ENCODE peak calls at places on chromosomes 1 and 21, in seven cellular contexts. J, I, C, M, N, V and G are unnamed samples.

GRCh38 chr1:112386786-112387346 is 9.1 kb upstream of the CTTNBP2NL start:
- DNase-seq in V (no peak), M (no peak), N (no peak), J (no peak), C (no peak), I (no peak), G (no peak)

GRCh38 chr21:36845070-36845469 is 121.4 kb downstream of the HLCS start:
- DNase-seq in N (no peak), J (no peak), M (no peak), C (no peak), V (no peak), I (no peak), G (no peak)

GRCh38 chr1:150820710-150821521 is 12.9 kb upstream of the CTSK start:
- DNase-seq in N (no peak), V (peak; percentile 35), C (no peak), M (peak; percentile 78), I (no peak), J (no peak), G (peak; percentile 52)

GRCh38 chr1:201008666-201009360 is 14.7 kb downstream of the KIF21B start:
- DNase-seq in I (no peak), N (no peak), V (no peak), M (no peak), J (peak; percentile 57), C (no peak), G (no peak)

GRCh38 chr1:166069390-166069789 is 97.4 kb downstream of the FAM78B start:
- DNase-seq in N (no peak), C (no peak), M (no peak), I (peak; percentile 52), J (peak; percentile 26), V (no peak), G (no peak)

GRCh38 chr21:44869860-44870747 is 3.4 kb downstream of the PTTG1IP start:
- DNase-seq in V (peak; percentile 94), I (no peak), J (peak; percentile 94), C (peak; percentile 64), M (peak; percentile 96), N (no peak), G (peak; percentile 97)

GRCh38 chr1:94544706-94545490 is 3.3 kb upstream of the F3 start:
- DNase-seq in M (peak; percentile 88), C (no peak), V (no peak), N (no peak), J (peak; percentile 71), I (no peak), G (peak; percentile 85)

GRCh38 chr1:155125946-155126493 is 1.7 kb upstream of the EFNA1 start:
- DNase-seq in I (peak; percentile 32), C (peak; percentile 43), M (no peak), N (peak; percentile 70), J (peak; percentile 47), V (peak; percentile 95), G (peak; percentile 52)

GRCh38 chr1:53552146-53552940 is 93.1 kb downstream of the DMRTB1 start:
- DNase-seq in J (no peak), N (peak; percentile 64), I (no peak), M (peak; percentile 35), C (no peak), V (no peak), G (no peak)

GRCh38 chr1:14740466-14740865 is 142.0 kb downstream of the KAZN start:
- DNase-seq in V (no peak), N (no peak), J (no peak), I (no peak), C (peak; percentile 41), M (no peak), G (no peak)
- H3K4ac ChIP-seq in V (no peak overlapping the region), N (no peak overlapping the region), J (no peak overlapping the region), I (no peak overlapping the region), C (no peak overlapping the region), M (peak overlapping the region; percentile 82), G (no peak overlapping the region)

GRCh38 chr1:17723684-17724083 is 31.4 kb upstream of the ACTL8 start:
- DNase-seq in N (no peak), I (no peak), M (no peak), C (no peak), J (no peak), V (no peak), G (no peak)

GRCh38 chr1:17724150-17724549 is 31.0 kb upstream of the ACTL8 start:
- DNase-seq in I (no peak), V (no peak), M (no peak), J (no peak), C (no peak), N (no peak), G (no peak)

GRCh38 chr1:17719874-17720273 is 35.3 kb upstream of the ACTL8 start:
- DNase-seq in C (no peak), V (no peak), J (no peak), N (no peak), M (peak; percentile 37), I (no peak), G (peak; percentile 18)

GRCh38 chr1:17718136-17718535 is 37.0 kb upstream of the ACTL8 start:
- DNase-seq in V (no peak), M (no peak), N (no peak), C (no peak), I (no peak), J (no peak), G (no peak)

DNA sequence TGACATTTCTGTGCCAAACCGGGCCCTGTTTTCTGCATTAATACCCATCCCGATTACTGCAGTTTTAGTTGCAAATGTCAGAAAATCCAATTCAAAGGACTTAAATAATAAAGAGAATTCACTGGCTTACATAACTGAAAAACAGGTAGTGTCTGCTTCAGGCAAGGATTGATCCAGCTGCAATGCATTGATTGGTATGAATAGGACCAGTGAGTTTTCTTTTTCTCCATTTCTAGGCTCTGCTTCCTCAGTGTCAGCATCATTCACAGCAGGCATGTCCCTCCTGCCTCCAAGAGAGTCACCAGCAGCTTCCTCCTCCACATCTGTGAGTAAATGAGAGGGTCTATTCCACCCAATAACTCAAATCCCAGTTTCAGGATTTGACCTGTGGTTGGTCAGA is 33.7 kb upstream of the ACTL8 start:
- DNase-seq in C (no peak), N (no peak), I (no peak), J (no peak), V (no peak), M (no peak), G (no peak)
- H3K4ac ChIP-seq in C (no peak overlapping the region), N (no peak overlapping the region), I (no peak overlapping the region), J (no peak overlapping the region), V (no peak overlapping the region), M (no peak overlapping the region), G (no peak overlapping the region)

DNA sequence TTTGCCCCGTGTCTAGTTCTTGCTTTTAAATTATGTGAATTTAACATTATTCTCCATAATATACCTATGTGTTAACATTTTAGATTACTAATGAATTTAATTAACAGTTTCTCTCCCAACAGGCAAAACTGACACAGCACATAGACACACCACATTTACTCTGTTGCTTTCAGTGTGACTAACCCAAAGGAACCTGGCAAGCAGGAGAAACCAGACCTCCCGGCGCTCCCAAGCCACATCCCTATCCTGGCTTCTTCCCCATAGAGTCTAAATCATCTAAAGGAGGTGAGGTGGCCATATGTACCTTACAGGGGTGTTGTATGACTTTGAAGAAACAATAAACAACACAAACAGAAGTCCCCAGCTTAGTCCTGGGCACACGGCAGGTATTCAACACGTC is 69.2 kb downstream of the CAPZB start:
- DNase-seq in V (no peak), N (no peak), M (no peak), J (no peak), C (no peak), I (no peak), G (no peak)
- H3K4ac ChIP-seq in V (peak overlapping the region; percentile 3), N (no peak overlapping the region), M (no peak overlapping the region), J (no peak overlapping the region), C (no peak overlapping the region), I (no peak overlapping the region), G (no peak overlapping the region)

GRCh38 chr1:93537404-93537803 is 89.5 kb downstream of the FNBP1L start:
- DNase-seq in M (no peak), J (no peak), C (no peak), I (no peak), V (peak; percentile 15), N (no peak), G (no peak)
- H3K4ac ChIP-seq in M (no peak overlapping the region), J (no peak overlapping the region), C (no peak overlapping the region), I (no peak overlapping the region), V (no peak overlapping the region), N (no peak overlapping the region), G (no peak overlapping the region)

DNA sequence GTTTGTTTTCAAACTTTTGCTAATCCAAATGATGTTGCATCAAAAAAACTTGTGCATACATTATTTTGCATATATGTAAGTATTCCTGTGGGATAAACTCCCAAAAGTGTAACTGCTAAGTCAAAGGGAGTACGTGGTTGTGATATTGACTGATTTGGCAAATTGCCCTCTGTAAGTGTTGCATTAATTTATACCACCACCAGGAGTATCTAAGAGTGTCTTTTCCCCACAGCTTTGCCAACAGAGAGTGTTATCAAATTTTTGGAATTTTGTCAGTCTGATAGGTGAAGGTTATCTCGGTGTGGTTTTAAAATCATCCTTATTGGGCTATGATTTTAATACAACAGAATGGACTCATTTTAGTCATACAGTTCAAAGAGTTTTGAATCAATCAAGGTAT is 30.1 kb upstream of the PARP1 start:
- DNase-seq in C (no peak), M (no peak), N (no peak), J (no peak), V (no peak), I (no peak), G (peak; percentile 26)
- H3K4ac ChIP-seq in C (no peak overlapping the region), M (no peak overlapping the region), N (no peak overlapping the region), J (no peak overlapping the region), V (no peak overlapping the region), I (no peak overlapping the region), G (no peak overlapping the region)